ENCODE peak calls at places on chromosomes 13 and 19, in four cellular contexts. L is transverse colon, Z is GM23248, C is prostate gland. I is an unnamed sample. For H3K4me1, the result is how much of the 10 kb centered on the place peaks cover.

GRCh38 chr13:93248627-93249047 is 22.0 kb downstream of the GPC6 start:
- DNase-seq in L (no peak), C (peak), Z (no peak), I (no peak)

GRCh38 chr13:40878321-40878720 is 88.9 kb downstream of the SLC25A15 start:
- DNase-seq in Z (no peak), C (no peak), L (no peak), I (no peak)

GRCh38 chr13:93900735-93901134 is 578.7 kb downstream of the DCT start:
- DNase-seq in L (no peak), Z (no peak), C (no peak), I (no peak)

GRCh38 chr13:106710267-106710666 is 142.3 kb upstream of the ARGLU1 start:
- DNase-seq in Z (no peak), C (no peak), L (no peak), I (no peak)

GRCh38 chr13:112840472-112841302 is 128.3 kb upstream of the MCF2L start:
- DNase-seq in C (no peak), L (no peak), Z (no peak), I (no peak)

GRCh38 chr13:73861136-73861535 is 273.1 kb downstream of the KLF12 start:
- DNase-seq in C (no peak), L (no peak), Z (no peak), I (no peak)

GRCh38 chr13:22517544-22517943 is 663.2 kb upstream of the SGCG start:
- DNase-seq in Z (no peak), C (no peak), L (no peak), I (no peak)

GRCh38 chr13:113413178-113413897 is 40.0 kb downstream of the ADPRHL1 start:
- DNase-seq in Z (no peak), L (no peak), C (no peak), I (no peak)

GRCh38 chr13:98466634-98467236 is 110.2 kb downstream of the STK24 start:
- DNase-seq in Z (peak), C (no peak), L (peak), I (peak)

GRCh38 chr19:19217110-19217509 is 5.4 kb downstream of the NCAN start:
- DNase-seq in C (no peak), Z (peak), L (no peak), I (peak)

GRCh38 chr19:5302396-5302795 is 38.2 kb downstream of the PTPRS start:
- DNase-seq in C (no peak), Z (no peak), L (no peak), I (no peak)

GRCh38 chr13:90205911-90206310 is 1141.6 kb upstream of the MIR17HG start:
- DNase-seq in C (no peak), L (no peak), Z (no peak), I (no peak)

GRCh38 chr13:42027286-42027685 is 21.2 kb upstream of the DGKH start:
- DNase-seq in Z (no peak), C (no peak), L (no peak), I (no peak)

GRCh38 chr13:99464441-99464949 is 36.8 kb upstream of the TM9SF2 start:
- DNase-seq in C (no peak), Z (peak), L (no peak), I (no peak)

GRCh38 chr13:65600702-65601101 is 1629.4 kb downstream of the PCDH9 start:
- DNase-seq in L (no peak), Z (peak), C (no peak), I (no peak)

GRCh38 chr19:6743071-6743470 is 3.6 kb downstream of the TRIP10 start:
- DNase-seq in L (peak), C (no peak), Z (no peak), I (peak)

GRCh38 chr13:110008816-110009215 is 222.4 kb upstream of the IRS2 start:
- DNase-seq in Z (no peak), L (no peak), C (no peak), I (peak)

GRCh38 chr19:10764340-10764894 is 46.5 kb downstream of the DNM2 start:
- DNase-seq in L (peak), Z (no peak), C (no peak), I (no peak)

GRCh38 chr19:10762656-10763055 is 44.8 kb downstream of the DNM2 start:
- DNase-seq in L (peak), Z (no peak), C (no peak), I (peak)

GRCh38 chr19:10761443-10762242 is 43.8 kb downstream of the DNM2 start:
- DNase-seq in L (peak), Z (no peak), C (no peak), I (no peak)

GRCh38 chr19:10763828-10764339 is 46.0 kb downstream of the DNM2 start:
- DNase-seq in Z (no peak), C (no peak), L (no peak), I (no peak)

GRCh38 chr19:10763399-10763798 is 45.5 kb downstream of the DNM2 start:
- DNase-seq in Z (no peak), C (no peak), L (no peak), I (no peak)
- H3K4me1 ChIP-seq in Z (under half), C (under half), L (half or more), I (under half)

DNA sequence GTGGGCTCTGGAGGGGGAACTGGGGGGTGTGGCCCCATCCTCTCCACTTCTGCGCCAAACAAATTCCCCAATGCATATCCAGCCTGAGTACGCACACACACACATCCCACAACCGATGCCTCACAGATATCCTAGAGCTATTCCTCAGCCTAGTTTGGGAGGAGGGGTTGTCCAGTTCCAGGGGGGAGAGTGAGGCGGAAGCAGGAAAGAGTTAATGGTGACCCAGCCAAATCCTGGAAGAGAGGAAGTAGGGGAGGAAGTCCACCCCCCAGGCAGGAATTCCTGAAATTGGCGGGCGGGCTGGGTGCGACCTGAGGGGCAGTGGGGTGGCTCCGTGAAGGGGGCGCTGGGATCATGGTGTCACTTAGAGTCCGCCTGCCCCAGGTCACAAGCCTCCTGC is 897 bp downstream of the GPR4 start:
- DNase-seq in C (no peak), L (no peak), Z (peak), I (no peak)
- H3K4me1 ChIP-seq in C (under half), L (under half), Z (under half), I (under half)

GRCh38 chr19:1217366-1217765 is 11.8 kb downstream of the STK11 start:
- DNase-seq in Z (no peak), L (no peak), C (no peak), I (no peak)

GRCh38 chr19:1220452-1221037 is 15.0 kb downstream of the STK11 start:
- DNase-seq in Z (no peak), C (no peak), L (no peak), I (no peak)

GRCh38 chr19:1216756-1217155 is 11.2 kb downstream of the STK11 start:
- DNase-seq in Z (no peak), C (no peak), L (no peak), I (no peak)

GRCh38 chr19:1219786-1220451 is 14.3 kb downstream of the STK11 start:
- DNase-seq in L (no peak), Z (no peak), C (no peak), I (no peak)

GRCh38 chr19:1218751-1219567 is 13.4 kb downstream of the STK11 start:
- DNase-seq in L (no peak), C (no peak), Z (no peak), I (no peak)
- H3K4me1 ChIP-seq in L (under half), C (under half), Z (under half), I (under half)

GRCh38 chr19:2547033-2547680 is 71.2 kb downstream of the GADD45B start:
- DNase-seq in Z (no peak), C (no peak), L (no peak), I (no peak)
- H3K4me1 ChIP-seq in Z (under half), C (under half), L (half or more), I (under half)

DNA sequence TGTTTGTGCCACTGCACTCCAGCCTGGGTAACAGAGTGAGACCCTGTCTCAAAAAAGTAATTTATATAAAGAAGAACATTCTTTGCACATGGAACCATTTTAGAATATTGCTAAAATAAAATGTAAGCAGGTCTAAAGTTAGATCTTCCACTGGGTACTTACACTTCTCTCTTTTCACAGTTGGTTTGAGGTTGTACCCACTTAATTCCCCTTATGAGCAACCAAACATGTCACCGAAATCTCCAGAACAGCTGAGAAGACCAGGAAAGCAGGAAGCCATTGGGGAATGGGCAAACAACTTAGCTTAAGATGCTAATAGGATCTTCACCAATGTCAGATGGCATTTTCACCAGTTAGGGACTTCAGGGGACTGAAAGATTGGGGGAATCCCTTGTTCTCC is 18.8 kb downstream of the NLRP4 start:
- DNase-seq in C (no peak), L (no peak), Z (no peak), I (no peak)
- H3K4me1 ChIP-seq in C (under half), L (under half), Z (under half), I (under half)

DNA sequence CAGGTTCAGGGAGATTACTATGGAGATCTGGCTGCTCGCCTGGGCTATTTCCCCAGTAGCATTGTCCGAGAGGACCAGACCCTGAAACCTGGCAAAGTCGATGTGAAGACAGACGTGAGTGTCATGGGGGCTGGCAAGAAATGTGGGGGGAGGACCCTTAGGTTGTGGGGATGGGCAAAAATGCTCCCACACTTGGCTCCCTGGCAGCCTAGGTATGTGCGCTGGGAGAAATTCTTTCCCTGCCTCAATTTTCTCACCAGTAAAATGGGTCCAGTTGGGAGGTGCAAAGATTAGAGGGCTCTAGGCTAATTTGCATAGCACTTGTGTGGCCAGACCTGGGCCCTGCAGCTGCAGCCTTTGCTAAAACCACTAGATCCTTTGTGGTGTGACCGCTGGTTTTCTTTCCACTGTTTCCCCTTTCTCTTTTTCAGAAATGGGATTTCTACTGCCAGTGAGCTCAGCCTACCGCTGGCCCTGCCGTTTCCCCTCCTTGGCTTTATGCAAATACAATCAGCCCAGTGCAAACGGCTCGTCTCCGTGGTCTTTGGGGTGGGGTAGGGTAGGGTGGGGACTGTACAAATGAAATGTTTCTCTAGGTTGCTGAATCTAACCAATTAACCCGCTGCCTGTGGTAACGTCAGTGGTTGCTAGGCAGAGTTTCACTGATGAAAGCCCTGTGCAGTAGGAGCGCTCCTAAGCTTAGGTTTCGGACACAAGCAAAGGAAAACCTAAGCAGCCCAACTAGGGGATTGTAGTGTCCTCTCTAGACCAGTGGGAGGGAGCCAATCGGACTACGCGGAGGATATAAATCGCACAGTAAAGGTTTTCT is 867 bp upstream of the RAB4B start:
- DNase-seq in Z (peak), L (peak), C (peak), I (peak)
- H3K4me1 ChIP-seq in Z (under half), L (under half), C (under half), I (under half)

DNA sequence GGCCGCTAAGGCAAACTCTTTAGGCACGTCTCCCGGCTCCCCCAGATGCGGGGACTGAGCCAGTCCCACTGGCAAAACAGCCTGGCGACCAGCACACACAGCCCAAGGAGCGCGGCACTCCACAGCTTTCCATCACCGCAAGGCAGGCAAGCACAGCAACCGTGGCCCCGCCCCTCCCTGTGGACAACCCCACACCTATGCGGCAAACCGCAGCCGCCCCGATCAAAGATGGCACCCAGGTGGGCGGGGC is 1.9 kb downstream of the PEG3 start:
- DNase-seq in Z (no peak), L (no peak), C (no peak), I (no peak)
- H3K4me1 ChIP-seq in Z (under half), L (under half), C (under half), I (under half)

GRCh38 chr19:16066611-16067104 is 9.6 kb upstream of the TPM4 start:
- DNase-seq in C (peak), L (peak), Z (peak), I (peak)
- H3K4me1 ChIP-seq in C (under half), L (under half), Z (half or more), I (under half)